ENCODE peak calls at places on chromosomes 12 and 14, in seven cellular contexts. H is cardiac muscle cell, U is WTC11, G is progenitor cell of endocrine pancreas, D is lung, A is heart left ventricle, P is glutamatergic neuron. J is an unnamed sample.

GRCh38 chr12:108773798-108774788 is 42.8 kb upstream of the CORO1C start:
- DNase-seq in U (no peak), A (peak; percentile 97), G (no peak), D (peak; percentile 70), P (peak; percentile 68), H (no peak), J (peak; percentile 43)

GRCh38 chr12:87054225-87054624 is 798.0 kb upstream of the MGAT4C start:
- DNase-seq in A (no peak), H (no peak), D (no peak), G (no peak), U (no peak), P (no peak), J (no peak)

GRCh38 chr12:49357099-49357678 is 10.1 kb upstream of the SPATS2 start:
- DNase-seq in U (no peak), A (no peak), G (no peak), D (no peak), P (no peak), H (no peak), J (no peak)

GRCh38 chr12:96400631-96401060 is 407 bp upstream of the CDK17 start:
- DNase-seq in D (no peak), H (no peak), P (no peak), U (no peak), G (no peak), A (no peak), J (no peak)

GRCh38 chr12:29517265-29517664 is 19.8 kb upstream of the OVCH1 start:
- DNase-seq in H (no peak), D (no peak), P (no peak), U (no peak), G (no peak), A (no peak), J (no peak)

GRCh38 chr12:13573698-13574321 is 377.3 kb downstream of the EMP1 start:
- DNase-seq in D (no peak), G (no peak), P (no peak), U (no peak), A (no peak), H (no peak), J (no peak)

GRCh38 chr14:50347521-50347920 is 35.4 kb downstream of the DMAC2L start:
- DNase-seq in D (no peak), A (no peak), G (no peak), H (no peak), U (no peak), P (no peak), J (no peak)

GRCh38 chr12:91072931-91073330 is 15.1 kb upstream of the KERA start:
- DNase-seq in G (no peak), D (no peak), H (no peak), A (no peak), P (no peak), U (no peak), J (no peak)

GRCh38 chr12:13148532-13148847 is 45.0 kb upstream of the GSG1 start:
- DNase-seq in H (no peak), U (no peak), A (no peak), D (no peak), P (no peak), G (no peak), J (no peak)

GRCh38 chr12:43852744-43853143 is 16.9 kb downstream of the TMEM117 start:
- DNase-seq in D (no peak), H (no peak), A (no peak), U (no peak), P (no peak), G (no peak), J (no peak)

GRCh38 chr14:103118663-103119404 is 4.4 kb upstream of the TNFAIP2 start:
- DNase-seq in G (no peak), A (peak; percentile 78), D (peak; percentile 78), P (no peak), U (no peak), H (no peak), J (no peak)

GRCh38 chr14:51626185-51626584 is 25.5 kb upstream of the FRMD6 start:
- DNase-seq in U (no peak), G (no peak), P (no peak), D (no peak), H (no peak), A (no peak), J (no peak)

GRCh38 chr12:52043386-52044212 is 7.6 kb upstream of the NR4A1 start:
- DNase-seq in D (no peak), H (no peak), P (no peak), U (no peak), A (peak; percentile 95), G (no peak), J (no peak)

GRCh38 chr14:29584992-29585391 is 342.7 kb downstream of the PRKD1 start:
- DNase-seq in G (peak; percentile 21), D (peak; percentile 61), U (peak; percentile 43), P (peak; percentile 27), A (peak; percentile 61), H (peak; percentile 83), J (no peak)

GRCh38 chr12:1656894-1657293 is 27.9 kb downstream of the WNT5B start:
- DNase-seq in G (no peak), D (no peak), P (no peak), U (no peak), H (no peak), A (no peak), J (no peak)

GRCh38 chr12:82425241-82425640 is 66.9 kb downstream of the METTL25 start:
- DNase-seq in D (no peak), A (no peak), G (no peak), P (no peak), H (no peak), U (no peak), J (no peak)

GRCh38 chr14:61652526-61653262 is 42.6 kb upstream of the HIF1A start:
- DNase-seq in A (no peak), P (peak; percentile 21), H (no peak), D (no peak), G (no peak), U (no peak), J (no peak)

GRCh38 chr12:94056419-94057158 is 91.8 kb upstream of the PLXNC1 start:
- DNase-seq in U (no peak), P (no peak), D (no peak), G (no peak), H (no peak), A (no peak), J (no peak)
- TF ChIP-seq CTCF in U (no peak), P (no peak), D (no peak), G (no peak), H (no peak), A (no peak), J (no peak)

GRCh38 chr14:55129086-55129427 is at the start of gene LGALS3:
- DNase-seq in H (peak; percentile 80), D (peak; percentile 74), U (peak; percentile 53), P (peak; percentile 31), G (peak; percentile 22), A (peak; percentile 87), J (peak; percentile 50)

GRCh38 chr14:55130194-55130550 is 1.1 kb downstream of the LGALS3 start:
- DNase-seq in G (no peak), H (no peak), A (no peak), U (no peak), D (no peak), P (no peak), J (no peak)

GRCh38 chr14:55129428-55130193 is 559 bp downstream of the LGALS3 start:
- DNase-seq in G (peak; percentile 24), D (peak; percentile 67), A (peak; percentile 80), H (peak; percentile 51), U (peak; percentile 46), P (peak; percentile 51), J (peak; percentile 67)

GRCh38 chr14:55133416-55133815 is 4.4 kb downstream of the LGALS3 start:
- DNase-seq in G (no peak), U (no peak), D (no peak), P (no peak), H (no peak), A (no peak), J (no peak)

DNA sequence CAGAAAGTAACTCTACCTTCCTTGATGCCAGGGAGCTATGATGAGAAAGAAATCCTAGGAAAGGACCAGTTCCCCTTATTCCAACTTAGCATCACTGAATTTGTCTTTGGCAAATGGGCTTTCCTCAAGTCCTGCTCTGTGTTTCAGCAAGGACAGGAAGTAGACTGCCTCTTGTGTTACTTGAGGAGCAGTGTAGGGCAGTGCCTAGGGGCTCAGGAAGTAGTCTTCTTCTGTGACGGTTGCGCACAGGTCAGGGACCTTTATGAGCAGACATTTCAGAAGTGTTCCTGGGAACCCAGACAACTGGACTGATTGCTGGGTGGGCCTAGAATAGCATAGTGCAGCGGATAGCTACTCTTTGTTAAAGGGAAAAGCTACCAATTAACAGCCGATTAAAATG is 2.7 kb downstream of the LGALS3 start:
- DNase-seq in G (no peak), U (no peak), H (no peak), P (no peak), D (no peak), A (peak; percentile 51), J (no peak)
- TF ChIP-seq CTCF in G (no peak), U (no peak), H (no peak), P (no peak), D (no peak), A (peak; percentile 21), J (no peak)

DNA sequence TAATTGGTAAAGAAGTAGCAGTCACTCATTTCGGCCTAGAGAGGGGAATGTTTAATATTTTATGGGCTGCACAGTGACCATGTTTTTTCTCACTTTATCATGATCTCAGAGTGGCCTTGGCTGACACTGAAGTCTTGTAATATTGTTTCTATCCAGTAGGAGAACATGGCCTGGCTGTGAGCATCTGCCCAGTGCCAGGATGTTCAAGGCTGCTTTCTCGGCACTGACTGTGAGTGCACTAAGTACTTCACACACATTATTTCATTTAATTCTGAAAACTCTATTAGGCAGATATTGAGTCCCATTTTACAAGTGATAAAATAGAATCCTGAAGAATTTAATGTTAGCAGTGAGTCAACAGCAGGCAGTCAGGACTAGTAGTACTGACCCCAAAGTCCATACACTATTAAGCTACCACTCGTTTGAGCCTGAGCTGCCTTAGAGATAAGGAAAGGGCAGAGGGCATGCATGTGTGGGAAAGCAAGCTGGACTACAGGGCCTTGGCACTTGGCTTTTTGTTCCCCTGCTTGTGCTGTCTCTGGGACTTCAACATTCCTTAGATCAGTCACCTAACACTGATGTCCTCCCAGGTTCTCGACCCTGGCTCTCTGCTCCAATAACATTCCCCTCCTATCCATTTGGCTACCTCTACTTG is 42.2 kb upstream of the APPL2 start:
- DNase-seq in U (no peak), A (no peak), D (no peak), H (no peak), P (no peak), G (no peak), J (no peak)
- TF ChIP-seq CTCF in U (no peak), A (no peak), D (no peak), H (peak; percentile 9), P (peak; percentile 45), G (peak; percentile 43), J (no peak)

GRCh38 chr14:94880805-94881204 is 110.9 kb upstream of the GSC start:
- DNase-seq in P (no peak), D (no peak), G (no peak), U (no peak), H (no peak), A (no peak), J (no peak)

GRCh38 chr14:94882401-94882800 is 112.5 kb upstream of the GSC start:
- DNase-seq in H (no peak), D (no peak), G (no peak), P (no peak), U (no peak), A (no peak), J (no peak)

GRCh38 chr14:94876306-94876705 is 106.4 kb upstream of the GSC start:
- DNase-seq in A (no peak), U (no peak), G (no peak), D (no peak), H (no peak), P (no peak), J (no peak)

GRCh38 chr14:94879504-94879903 is 109.6 kb upstream of the GSC start:
- DNase-seq in U (no peak), G (no peak), P (no peak), D (no peak), H (no peak), A (no peak), J (no peak)

GRCh38 chr14:94880140-94880539 is 110.2 kb upstream of the GSC start:
- DNase-seq in H (no peak), P (no peak), U (no peak), G (no peak), D (no peak), A (no peak), J (no peak)
- TF ChIP-seq CTCF in H (no peak), P (no peak), U (no peak), G (no peak), D (no peak), A (no peak), J (no peak)